ENCODE peak calls at places on chromosomes 13 and 19, in seven cellular contexts. A, H, L, R, B, D and T are unnamed samples.

GRCh38 chr19:17329768-17330545 is 4.7 kb downstream of the ANO8 start:
- DNase-seq in A (no peak), H (no peak), L (no peak), R (no peak), B (no peak), D (no peak), T (no peak)

GRCh38 chr13:30906411-30906990 is 430 bp downstream of the MEDAG start:
- DNase-seq in A (peak), H (no peak), L (no peak), R (no peak), B (no peak), D (no peak), T (peak)

GRCh38 chr13:100506154-100506553 is 82.4 kb downstream of the GGACT start:
- DNase-seq in A (no peak), H (no peak), L (no peak), R (no peak), B (no peak), D (no peak), T (no peak)

GRCh38 chr19:56146904-56147303 is 5.8 kb downstream of the ZNF444 start:
- DNase-seq in A (no peak), H (no peak), L (no peak), R (no peak), B (no peak), D (no peak), T (no peak)

GRCh38 chr19:40252395-40252794 is 25.9 kb upstream of the CCNP start:
- DNase-seq in A (no peak), H (no peak), L (no peak), R (no peak), B (no peak), D (no peak), T (no peak)

GRCh38 chr19:33456845-33457220 is 64.8 kb downstream of the PEPD start:
- DNase-seq in A (no peak), H (no peak), L (no peak), R (no peak), B (no peak), D (no peak), T (peak)

GRCh38 chr13:83831796-83832195 is 50.5 kb downstream of the SLITRK1 start:
- DNase-seq in A (no peak), H (no peak), L (no peak), R (no peak), B (no peak), D (no peak), T (no peak)

GRCh38 chr13:91719033-91719432 is 320.6 kb downstream of the GPC5 start:
- DNase-seq in A (no peak), H (no peak), L (no peak), R (no peak), B (peak), D (no peak), T (no peak)

GRCh38 chr13:101915755-101916107 is 463.3 kb downstream of the ITGBL1 start:
- DNase-seq in A (no peak), H (no peak), L (no peak), R (no peak), B (no peak), D (no peak), T (peak)

GRCh38 chr19:32350492-32350891 is 5.1 kb downstream of the ZNF507 start:
- DNase-seq in A (no peak), H (no peak), L (no peak), R (no peak), B (no peak), D (no peak), T (no peak)

GRCh38 chr13:87123987-87124784 is 547.0 kb upstream of the SLITRK5 start:
- DNase-seq in A (no peak), H (peak), L (peak), R (peak), B (no peak), D (peak), T (peak)

GRCh38 chr13:97934590-97934989 is 18.9 kb upstream of the IPO5 start:
- DNase-seq in A (peak), H (no peak), L (no peak), R (no peak), B (no peak), D (no peak), T (no peak)

GRCh38 chr13:49428041-49428763 is 15.7 kb downstream of the CAB39L start:
- DNase-seq in A (no peak), H (no peak), L (no peak), R (no peak), B (no peak), D (no peak), T (no peak)

GRCh38 chr19:45770192-45771101 is 1.4 kb upstream of the SIX5 start:
- DNase-seq in A (peak), H (peak), L (peak), R (peak), B (peak), D (peak), T (peak)

GRCh38 chr19:39843919-39844793 is 2.0 kb downstream of the FBL start:
- DNase-seq in A (no peak), H (peak), L (no peak), R (no peak), B (peak), D (peak), T (no peak)

GRCh38 chr13:30810261-30810701 is 74.9 kb downstream of the ALOX5AP start:
- DNase-seq in A (no peak), H (no peak), L (no peak), R (no peak), B (peak), D (no peak), T (no peak)

GRCh38 chr19:16048583-16048982 is 27.7 kb upstream of the TPM4 start:
- DNase-seq in A (no peak), H (no peak), L (no peak), R (no peak), B (no peak), D (no peak), T (no peak)

GRCh38 chr13:39685652-39686051 is 30.2 kb downstream of the COG6 start:
- DNase-seq in A (no peak), H (no peak), L (no peak), R (no peak), B (no peak), D (no peak), T (no peak)

GRCh38 chr19:6229951-6230712 is 49.6 kb downstream of the MLLT1 start:
- DNase-seq in A (no peak), H (no peak), L (no peak), R (peak), B (no peak), D (no peak), T (no peak)

GRCh38 chr13:37486171-37486661 is 112.4 kb downstream of the POSTN start:
- DNase-seq in A (no peak), H (no peak), L (no peak), R (no peak), B (no peak), D (peak), T (no peak)

GRCh38 chr13:97021241-97021640 is 27.0 kb upstream of the OXGR1 start:
- DNase-seq in A (no peak), H (no peak), L (no peak), R (no peak), B (no peak), D (no peak), T (no peak)

GRCh38 chr13:30837227-30838159 is 68.6 kb upstream of the MEDAG start:
- DNase-seq in A (no peak), H (no peak), L (no peak), R (no peak), B (no peak), D (no peak), T (no peak)

GRCh38 chr19:5041168-5042038 is 72.5 kb downstream of the KDM4B start:
- DNase-seq in A (no peak), H (no peak), L (no peak), R (no peak), B (no peak), D (no peak), T (peak)

GRCh38 chr19:7224205-7224833 is 69.9 kb downstream of the INSR start:
- DNase-seq in A (no peak), H (no peak), L (no peak), R (no peak), B (no peak), D (peak), T (no peak)

GRCh38 chr19:42023121-42023942 is 29.3 kb upstream of the ATP1A3 start:
- DNase-seq in A (peak), H (no peak), L (no peak), R (peak), B (peak), D (peak), T (peak)

GRCh38 chr13:48161530-48162179 is 66.8 kb upstream of the MED4 start:
- DNase-seq in A (no peak), H (no peak), L (no peak), R (no peak), B (no peak), D (no peak), T (no peak)

GRCh38 chr13:57877596-57877995 is 246.1 kb downstream of the PCDH17 start:
- DNase-seq in A (no peak), H (no peak), L (no peak), R (no peak), B (no peak), D (no peak), T (no peak)

GRCh38 chr19:35213678-35214632 is 14.6 kb downstream of the FAM187B start:
- DNase-seq in A (no peak), H (no peak), L (no peak), R (peak), B (peak), D (peak), T (no peak)

GRCh38 chr19:35219008-35219407 is 9.5 kb downstream of the FAM187B start:
- DNase-seq in A (no peak), H (no peak), L (no peak), R (no peak), B (no peak), D (no peak), T (no peak)

GRCh38 chr19:35216026-35216832 is 12.3 kb downstream of the FAM187B start:
- DNase-seq in A (no peak), H (no peak), L (peak), R (no peak), B (no peak), D (peak), T (no peak)

GRCh38 chr19:35214766-35215422 is 13.6 kb downstream of the FAM187B start:
- DNase-seq in A (no peak), H (no peak), L (no peak), R (no peak), B (no peak), D (no peak), T (no peak)

GRCh38 chr19:35216833-35217707 is 11.5 kb downstream of the FAM187B start:
- DNase-seq in A (no peak), H (no peak), L (no peak), R (no peak), B (no peak), D (no peak), T (no peak)
- TF ChIP-seq CTCF in A (no peak), H (no peak), L (no peak), R (no peak), B (no peak), D (no peak), T (no peak)

GRCh38 chr19:18856385-18857126 is 24.8 kb downstream of the UPF1 start:
- DNase-seq in A (no peak), H (no peak), L (no peak), R (no peak), B (peak), D (peak), T (peak)
- TF ChIP-seq CTCF in A (peak), H (peak), L (peak), R (no peak), B (peak), D (peak), T (no peak)

GRCh38 chr19:10661946-10662345 is 7.8 kb downstream of the ILF3 start:
- DNase-seq in A (no peak), H (no peak), L (no peak), R (no peak), B (no peak), D (no peak), T (no peak)
- TF ChIP-seq CTCF in A (no peak), H (no peak), L (no peak), R (no peak), B (no peak), D (no peak), T (no peak)

GRCh38 chr13:113005997-113006396 is 37.0 kb downstream of the MCF2L start:
- DNase-seq in A (no peak), H (no peak), L (no peak), R (no peak), B (no peak), D (no peak), T (no peak)

GRCh38 chr13:113005076-113005865 is 36.3 kb downstream of the MCF2L start:
- DNase-seq in A (no peak), H (no peak), L (no peak), R (no peak), B (no peak), D (no peak), T (no peak)

GRCh38 chr13:113002206-113002821 is 33.3 kb downstream of the MCF2L start:
- DNase-seq in A (peak), H (no peak), L (no peak), R (no peak), B (peak), D (no peak), T (no peak)

GRCh38 chr13:113002891-113003290 is 33.9 kb downstream of the MCF2L start:
- DNase-seq in A (no peak), H (no peak), L (no peak), R (no peak), B (no peak), D (no peak), T (no peak)

DNA sequence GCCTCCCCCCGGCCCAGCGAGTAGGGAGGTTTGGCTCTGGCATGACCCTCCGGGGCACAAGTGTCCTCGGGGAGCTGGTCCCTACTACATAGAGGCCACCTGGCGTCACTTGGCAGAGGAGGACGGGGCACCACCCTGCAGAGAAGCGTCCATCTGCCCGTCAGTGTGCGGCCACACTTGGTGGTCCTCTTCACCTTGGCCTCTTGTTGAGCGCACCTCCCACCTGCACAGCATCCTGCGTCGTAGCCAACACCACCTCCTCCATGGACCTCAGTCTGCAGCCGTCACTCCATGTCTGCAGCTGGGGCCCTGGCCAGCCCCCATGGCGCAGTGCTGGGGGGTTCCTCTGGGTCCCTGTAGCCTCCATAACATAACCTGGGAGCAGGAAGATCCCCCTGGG is 35.1 kb downstream of the MCF2L start:
- DNase-seq in A (no peak), H (no peak), L (no peak), R (no peak), B (no peak), D (no peak), T (no peak)
- TF ChIP-seq CTCF in A (no peak), H (no peak), L (no peak), R (no peak), B (no peak), D (no peak), T (no peak)

DNA sequence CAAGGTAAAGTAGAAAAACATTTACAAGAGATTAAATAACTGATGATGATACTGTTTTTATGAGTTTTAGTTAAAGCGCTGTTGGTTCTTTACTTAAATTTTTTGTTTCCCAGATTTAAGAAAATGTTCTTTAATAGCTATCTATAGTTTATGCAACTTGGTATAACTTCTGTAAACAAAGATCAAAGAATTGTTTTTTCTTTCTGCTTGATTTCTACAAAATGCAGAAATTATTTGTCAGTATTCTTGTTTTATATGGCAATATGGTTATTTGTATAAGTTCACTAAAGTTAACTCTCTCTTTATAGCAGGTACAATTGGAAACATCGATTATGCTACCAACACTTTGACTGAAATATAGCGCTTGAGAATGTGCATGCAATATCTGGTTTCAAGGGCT is 2465.1 kb upstream of the PCDH20 start:
- DNase-seq in A (no peak), H (no peak), L (no peak), R (no peak), B (no peak), D (no peak), T (no peak)
- TF ChIP-seq CTCF in A (no peak), H (no peak), L (no peak), R (no peak), B (no peak), D (no peak), T (no peak)